ENCODE peak calls at places on chromosomes 13 and 19, in five cellular contexts. F is HCT116, G is stomach, C is uterus, N is thyroid gland. X is an unnamed sample.

GRCh38 chr13:109427148-109427547 is 359.2 kb downstream of the IRS2 start:
- DNase-seq in F (no peak), G (no peak), C (no peak), N (no peak), X (no peak)

GRCh38 chr13:31885994-31886393 is 145.6 kb upstream of the FRY start:
- DNase-seq in F (no peak), G (no peak), C (no peak), N (peak), X (no peak)

GRCh38 chr13:59463023-59463422 is 700.7 kb downstream of the DIAPH3 start:
- DNase-seq in F (no peak), G (no peak), C (no peak), N (no peak), X (no peak)

GRCh38 chr19:51181913-51182419 is 39.9 kb downstream of the SIGLEC7 start:
- DNase-seq in F (no peak), G (no peak), C (no peak), N (peak), X (peak)

GRCh38 chr19:40358773-40359172 is 10.3 kb downstream of the PLD3 start:
- DNase-seq in F (no peak), G (no peak), C (no peak), N (no peak), X (no peak)

GRCh38 chr19:27765912-27766725 is 1446.8 kb downstream of the UQCRFS1 start:
- DNase-seq in F (no peak), G (no peak), C (no peak), N (no peak), X (no peak)

GRCh38 chr19:39411006-39411831 is 1.2 kb upstream of the PLEKHG2 start:
- DNase-seq in F (no peak), G (peak), C (peak), N (peak), X (peak)

GRCh38 chr13:50627111-50627510 is 216.4 kb downstream of the DLEU7 start:
- DNase-seq in F (no peak), G (no peak), C (no peak), N (no peak), X (no peak)

GRCh38 chr19:55063492-55063843 is 520 bp upstream of the RDH13 start:
- DNase-seq in F (no peak), G (no peak), C (no peak), N (no peak), X (no peak)

GRCh38 chr19:55467236-55468053 is 2.9 kb upstream of the C19orf85 start:
- DNase-seq in F (no peak), G (peak), C (peak), N (peak), X (no peak)

GRCh38 chr19:44685877-44686276 is 13.1 kb upstream of the CEACAM16 start:
- DNase-seq in F (no peak), G (no peak), C (no peak), N (no peak), X (no peak)

GRCh38 chr19:48739835-48740704 is at the start of gene RASIP1:
- DNase-seq in F (no peak), G (no peak), C (no peak), N (no peak), X (no peak)

GRCh38 chr13:106867249-106867648 is 299.3 kb upstream of the ARGLU1 start:
- DNase-seq in F (no peak), G (peak), C (no peak), N (no peak), X (no peak)

GRCh38 chr19:47152632-47153031 is 22.0 kb downstream of the SAE1 start:
- DNase-seq in F (no peak), G (no peak), C (no peak), N (no peak), X (peak)

GRCh38 chr13:46520188-46520587 is 32.8 kb upstream of the LRCH1 start:
- DNase-seq in F (no peak), G (no peak), C (no peak), N (no peak), X (no peak)

GRCh38 chr13:66424417-66424816 is 805.7 kb downstream of the PCDH9 start:
- DNase-seq in F (no peak), G (no peak), C (no peak), N (no peak), X (no peak)

GRCh38 chr19:42553292-42554045 is 25.2 kb upstream of the CEACAM1 start:
- DNase-seq in F (no peak), G (peak), C (no peak), N (no peak), X (no peak)

GRCh38 chr13:44422755-44423643 is 49.4 kb downstream of the SERP2 start:
- DNase-seq in F (no peak), G (no peak), C (no peak), N (no peak), X (peak)

GRCh38 chr19:1494115-1494815 is 3.3 kb downstream of the REEP6 start:
- DNase-seq in F (no peak), G (no peak), C (no peak), N (no peak), X (no peak)

GRCh38 chr13:32134241-32134801 is 102.7 kb downstream of the FRY start:
- DNase-seq in F (no peak), G (no peak), C (no peak), N (no peak), X (no peak)

GRCh38 chr19:51572415-51572814 is 1.3 kb downstream of the ZNF175 start:
- DNase-seq in F (no peak), G (no peak), C (no peak), N (no peak), X (no peak)

GRCh38 chr19:15562145-15562544 is 52.9 kb upstream of the CYP4F8 start:
- DNase-seq in F (no peak), G (no peak), C (no peak), N (no peak), X (no peak)

GRCh38 chr13:94061316-94061715 is 418.2 kb downstream of the DCT start:
- DNase-seq in F (no peak), G (no peak), C (no peak), N (no peak), X (no peak)

GRCh38 chr19:53254451-53255341 is at the start of gene ZNF677:
- DNase-seq in F (no peak), G (peak), C (peak), N (peak), X (peak)

GRCh38 chr13:37679043-37679442 is 80.5 kb upstream of the POSTN start:
- DNase-seq in F (no peak), G (no peak), C (no peak), N (no peak), X (no peak)

GRCh38 chr13:112454648-112455334 is 78.6 kb downstream of the SPACA7 start:
- DNase-seq in F (no peak), G (no peak), C (no peak), N (no peak), X (no peak)

GRCh38 chr19:29873024-29873800 is 61.4 kb downstream of the CCNE1 start:
- DNase-seq in F (no peak), G (peak), C (peak), N (peak), X (peak)

GRCh38 chr19:495440-496332 is 600 bp upstream of the MADCAM1 start:
- DNase-seq in F (no peak), G (no peak), C (no peak), N (no peak), X (no peak)

GRCh38 chr13:26184791-26185250 is 37.3 kb downstream of the RNF6 start:
- DNase-seq in F (peak), G (peak), C (peak), N (peak), X (no peak)

GRCh38 chr19:32674153-32674958 is 624 bp downstream of the ANKRD27 start:
- DNase-seq in F (no peak), G (no peak), C (no peak), N (no peak), X (no peak)

GRCh38 chr19:32673573-32673972 is 1.4 kb downstream of the ANKRD27 start:
- DNase-seq in F (no peak), G (no peak), C (no peak), N (no peak), X (no peak)

GRCh38 chr19:32675720-32676185 is at the start of gene RGS9BP:
- DNase-seq in F (no peak), G (peak), C (peak), N (peak), X (peak)

GRCh38 chr19:32676186-32676894 is 692 bp downstream of the RGS9BP start:
- DNase-seq in F (no peak), G (peak), C (peak), N (peak), X (no peak)

GRCh38 chr19:32674959-32675719 is at the start of gene ANKRD27:
- DNase-seq in F (peak), G (peak), C (peak), N (peak), X (peak)
- TF ChIP-seq CTCF in F (no peak), G (no peak), C (no peak), N (no peak), X (no peak)

GRCh38 chr13:114065926-114066774 is 66.3 kb downstream of the RASA3 start:
- DNase-seq in F (no peak), G (no peak), C (no peak), N (no peak), X (no peak)
- H3K4me3 ChIP-seq in F (no peak), G (no peak), C (no peak), N (no peak), X (no peak)

GRCh38 chr19:35248310-35249145 is at the start of gene LSR:
- DNase-seq in F (peak), G (peak), C (no peak), N (peak), X (peak)
- TF ChIP-seq POLR2A in F (peak), G (no peak), C (peak), N (peak), X (no peak)

GRCh38 chr19:14097532-14098151 is 7.1 kb upstream of the SAMD1 start:
- DNase-seq in F (no peak), G (no peak), C (no peak), N (no peak), X (no peak)
- TF ChIP-seq CTCF in F (peak), G (no peak), C (no peak), N (no peak), X (no peak)

GRCh38 chr19:7799640-7800355 is 30.2 kb upstream of the EVI5L start:
- DNase-seq in F (peak), G (peak), C (peak), N (peak), X (peak)
- H3K4me3 ChIP-seq in F (peak), G (no peak), C (no peak), N (no peak), X (no peak)

GRCh38 chr19:12400618-12401502 is at the start of gene ZNF799:
- DNase-seq in F (peak), G (peak), C (peak), N (peak), X (peak)
- TF ChIP-seq POLR2A in F (no peak), G (no peak), C (peak), N (peak), X (no peak)

GRCh38 chr13:69585656-69586055 is 522.0 kb upstream of the ATXN8OS start:
- DNase-seq in F (no peak), G (no peak), C (no peak), N (no peak), X (no peak)
- TF ChIP-seq CTCF in F (peak), G (no peak), C (no peak), N (no peak), X (no peak)

GRCh38 chr13:85543144-85543543 is 256.1 kb downstream of the SLITRK6 start:
- DNase-seq in F (no peak), G (no peak), C (no peak), N (no peak), X (no peak)

GRCh38 chr13:85535306-85535705 is 263.9 kb downstream of the SLITRK6 start:
- DNase-seq in F (no peak), G (no peak), C (no peak), N (peak), X (no peak)

GRCh38 chr13:85541476-85541875 is 257.7 kb downstream of the SLITRK6 start:
- DNase-seq in F (no peak), G (no peak), C (no peak), N (no peak), X (no peak)

GRCh38 chr13:85536706-85537105 is 262.5 kb downstream of the SLITRK6 start:
- DNase-seq in F (no peak), G (no peak), C (no peak), N (no peak), X (no peak)

GRCh38 chr13:85538957-85539356 is 260.3 kb downstream of the SLITRK6 start:
- DNase-seq in F (no peak), G (no peak), C (no peak), N (no peak), X (no peak)
- H3K4me3 ChIP-seq in F (no peak), G (no peak), C (no peak), N (no peak), X (no peak)

X was measured in lower leg skin.